ENCODE peak calls at places on chromosomes 3 and 15, in seven cellular contexts. P is natural killer cell, O is A549, S is brain microvascular endothelial cell, M is WTC11, L is coronary artery, N is AG10803. E is an unnamed sample.

GRCh38 chr3:35648347-35648746 is 9.0 kb downstream of the ARPP21 start:
- DNase-seq in P (no peak), O (peak; percentile 10), S (peak; percentile 43), M (no peak), L (no peak), N (no peak), E (no peak)

GRCh38 chr15:48800811-48801460 is 9.9 kb downstream of the CEP152 start:
- DNase-seq in P (no peak), O (peak; percentile 18), S (no peak), M (no peak), L (no peak), N (peak; percentile 50), E (peak; percentile 59)

GRCh38 chr3:65044401-65044800 is 356.6 kb upstream of the ADAMTS9 start:
- DNase-seq in P (no peak), O (no peak), S (no peak), M (no peak), L (no peak), N (no peak), E (no peak)

GRCh38 chr3:143674100-143674968 is 173.9 kb downstream of the SLC9A9 start:
- DNase-seq in P (peak; percentile 55), O (peak; percentile 75), S (peak; percentile 68), M (peak; percentile 66), L (peak; percentile 75), N (peak; percentile 66), E (peak; percentile 85)

GRCh38 chr3:94183551-94183950 is 120.7 kb downstream of the NSUN3 start:
- DNase-seq in P (no peak), O (no peak), S (no peak), M (no peak), L (no peak), N (no peak), E (no peak)

GRCh38 chr3:56424357-56424756 is 43.9 kb downstream of the ERC2 start:
- DNase-seq in P (no peak), O (no peak), S (no peak), M (no peak), L (no peak), N (no peak), E (no peak)

GRCh38 chr15:40344631-40345120 is 3.9 kb upstream of the CCDC9B start:
- DNase-seq in P (peak; percentile 62), O (peak; percentile 55), S (peak; percentile 53), M (peak; percentile 78), L (no peak), N (peak; percentile 70), E (peak; percentile 63)

GRCh38 chr15:70280781-70281180 is 183.1 kb upstream of the TLE3 start:
- DNase-seq in P (no peak), O (no peak), S (no peak), M (no peak), L (peak; percentile 63), N (no peak), E (no peak)

DNA sequence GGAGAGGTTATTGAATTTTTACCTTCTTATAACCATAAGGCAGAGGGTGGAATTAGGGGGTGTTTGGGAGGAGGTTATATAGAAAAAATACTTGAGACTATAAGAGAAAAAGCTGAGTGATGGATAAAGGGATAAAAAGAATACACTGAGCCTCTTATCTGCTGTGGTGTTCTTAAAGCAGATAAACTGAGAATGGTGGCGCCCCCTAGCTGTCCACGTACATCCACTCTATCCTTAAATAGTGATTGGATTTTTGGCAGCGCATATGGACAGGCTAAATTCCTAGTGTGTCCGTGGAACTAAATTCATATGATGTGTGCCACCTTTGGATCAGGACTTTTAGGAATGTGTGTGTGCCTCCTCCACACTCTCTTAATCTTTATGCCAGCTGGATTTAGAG is 121.1 kb downstream of the OXSM start:
- DNase-seq in P (no peak), O (peak; percentile 52), S (peak; percentile 2), M (peak; percentile 69), L (no peak), N (no peak), E (peak; percentile 35)
- TF ChIP-seq CTCF in P (peak; percentile 12), O (no peak), S (peak; percentile 22), M (peak; percentile 69), L (no peak), N (peak; percentile 32), E (peak; percentile 43)

DNA sequence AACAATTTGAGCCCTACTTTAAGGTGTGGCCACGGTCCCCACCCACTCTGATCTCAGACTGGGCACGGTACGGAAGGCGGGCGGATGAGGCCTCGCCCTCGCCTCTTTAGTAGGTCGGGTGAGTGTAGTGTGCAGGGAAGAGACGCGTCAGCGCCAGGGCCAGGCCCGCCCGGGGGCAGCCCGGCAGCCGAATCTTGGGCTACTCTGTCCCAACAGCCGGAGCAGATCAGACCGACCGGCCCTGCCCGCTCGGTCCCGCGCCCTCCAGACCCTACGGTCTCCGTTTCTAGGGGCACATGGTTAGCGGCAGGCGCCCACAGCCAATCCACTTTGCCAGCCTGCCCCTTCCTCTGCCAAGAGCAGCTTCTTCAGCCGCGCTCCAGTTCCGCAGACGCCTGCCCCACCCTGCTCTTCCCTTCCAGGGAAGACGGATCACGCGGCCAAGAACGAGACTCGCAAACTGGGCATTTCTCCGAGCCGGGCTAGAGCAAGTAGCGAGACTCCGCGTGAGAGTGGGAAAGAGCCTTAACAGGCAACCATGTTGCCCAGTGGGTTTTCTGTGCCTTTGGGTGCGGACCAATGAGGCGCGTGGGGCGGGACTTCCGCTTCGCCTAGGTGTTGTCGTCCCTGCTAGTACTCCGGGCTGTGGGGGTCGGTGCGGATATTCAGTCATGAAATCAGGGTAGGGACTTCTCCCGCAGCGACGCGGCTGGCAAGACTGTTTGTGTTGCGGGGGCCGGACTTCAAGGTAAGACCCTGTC is at the start of gene RNF13:
- DNase-seq in P (peak; percentile 93), O (peak; percentile 96), S (peak; percentile 96), M (peak; percentile 89), L (peak; percentile 98), N (peak; percentile 97), E (peak; percentile 94)
- TF ChIP-seq CTCF in P (no peak), O (no peak), S (no peak), M (no peak), L (no peak), N (no peak), E (no peak)

DNA sequence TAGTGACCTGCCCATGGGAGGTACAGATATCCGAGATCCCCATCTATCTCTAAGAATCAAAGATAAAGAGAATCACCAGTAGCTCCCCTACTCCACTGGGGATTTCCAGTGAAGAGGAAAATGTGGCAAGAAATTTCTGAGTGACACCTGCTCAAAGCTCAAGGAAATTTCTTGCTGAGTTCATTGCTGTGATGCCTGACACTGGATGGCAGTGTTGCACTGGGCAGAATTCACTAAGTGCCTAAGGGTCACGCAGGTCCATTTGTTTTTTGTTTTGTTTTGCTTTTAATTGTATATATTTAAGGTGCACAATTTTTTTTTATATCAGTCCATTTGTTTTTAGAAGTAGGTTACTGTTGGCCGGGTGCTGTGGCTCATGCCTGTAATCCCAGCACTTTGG is 109.5 kb upstream of the KCNAB1 start:
- DNase-seq in P (no peak), O (peak; percentile 55), S (no peak), M (peak; percentile 31), L (no peak), N (peak; percentile 1), E (peak; percentile 8)
- TF ChIP-seq CTCF in P (no peak), O (peak; percentile 47), S (peak; percentile 50), M (no peak), L (no peak), N (peak; percentile 39), E (peak; percentile 32)

GRCh38 chr3:27141668-27142067 is 227.5 kb downstream of the NEK10 start:
- DNase-seq in P (no peak), O (peak; percentile 42), S (no peak), M (peak; percentile 15), L (no peak), N (no peak), E (peak; percentile 17)
- TF ChIP-seq CTCF in P (no peak), O (no peak), S (peak; percentile 45), M (no peak), L (no peak), N (peak; percentile 17), E (peak; percentile 34)

GRCh38 chr3:46693897-46694235 is 387 bp upstream of the ALS2CL start:
- DNase-seq in P (peak; percentile 40), O (no peak), S (no peak), M (no peak), L (peak; percentile 81), N (no peak), E (peak; percentile 12)

GRCh38 chr3:46695177-46695961 is 1.9 kb upstream of the ALS2CL start:
- DNase-seq in P (no peak), O (peak; percentile 40), S (no peak), M (peak; percentile 69), L (no peak), N (no peak), E (peak; percentile 25)

GRCh38 chr3:46692566-46692983 is 904 bp downstream of the ALS2CL start:
- DNase-seq in P (no peak), O (peak; percentile 67), S (no peak), M (peak; percentile 47), L (no peak), N (no peak), E (no peak)

GRCh38 chr3:46694520-46694919 is 1.0 kb upstream of the ALS2CL start:
- DNase-seq in P (no peak), O (no peak), S (no peak), M (no peak), L (no peak), N (no peak), E (no peak)

GRCh38 chr3:46693038-46693896 is at the start of gene ALS2CL:
- DNase-seq in P (peak; percentile 43), O (peak; percentile 35), S (no peak), M (peak; percentile 66), L (peak; percentile 89), N (no peak), E (no peak)
- TF ChIP-seq CTCF in P (no peak), O (no peak), S (no peak), M (no peak), L (no peak), N (no peak), E (no peak)

GRCh38 chr3:47848599-47849117 is 45.7 kb downstream of the DHX30 start:
- DNase-seq in P (no peak), O (no peak), S (no peak), M (no peak), L (no peak), N (no peak), E (no peak)

GRCh38 chr3:47850803-47851417 is 48.0 kb downstream of the DHX30 start:
- DNase-seq in P (no peak), O (no peak), S (no peak), M (no peak), L (no peak), N (no peak), E (no peak)

GRCh38 chr3:47851888-47852603 is 49.1 kb downstream of the DHX30 start:
- DNase-seq in P (no peak), O (no peak), S (no peak), M (no peak), L (no peak), N (no peak), E (no peak)

GRCh38 chr3:47849186-47850061 is 46.5 kb downstream of the DHX30 start:
- DNase-seq in P (no peak), O (no peak), S (no peak), M (no peak), L (no peak), N (no peak), E (no peak)

DNA sequence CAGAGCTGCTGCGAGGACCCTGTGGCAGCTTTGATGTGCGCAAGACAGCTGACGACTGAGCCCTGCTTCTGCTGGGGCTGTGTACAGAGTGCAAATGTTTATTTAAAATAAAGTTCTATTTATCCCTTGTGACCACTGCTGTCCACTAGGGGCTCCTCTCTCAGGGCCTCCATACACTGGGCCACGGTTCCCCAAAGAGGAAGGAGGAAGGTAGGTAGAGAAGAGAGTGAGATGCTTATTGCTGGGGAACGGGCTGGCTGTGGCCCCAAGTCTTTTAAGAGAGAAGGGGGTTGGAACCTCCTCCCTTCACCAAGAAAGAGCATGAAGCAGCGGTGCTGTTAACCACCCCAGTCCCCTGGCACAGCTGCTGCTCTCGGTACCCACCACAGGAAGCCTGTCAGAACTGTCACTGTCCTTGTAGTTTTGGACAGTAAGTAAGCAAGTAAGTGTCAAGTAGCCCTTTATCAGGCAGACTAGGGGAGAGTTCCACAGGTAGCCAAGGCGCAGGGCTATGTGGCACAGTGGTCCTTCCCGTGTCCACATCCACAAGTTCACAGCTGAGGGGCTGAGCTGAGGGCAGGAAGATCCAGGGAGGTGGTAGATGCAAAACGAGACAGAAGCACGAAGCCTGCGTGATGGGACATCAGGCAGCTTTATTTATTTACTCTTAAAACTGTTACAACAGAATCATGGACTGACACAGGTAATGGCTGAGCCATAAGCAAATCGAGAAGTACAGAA is 47.3 kb downstream of the DHX30 start:
- DNase-seq in P (no peak), O (peak; percentile 44), S (peak; percentile 26), M (no peak), L (no peak), N (peak; percentile 31), E (peak; percentile 43)
- TF ChIP-seq CTCF in P (no peak), O (peak; percentile 33), S (peak; percentile 70), M (peak; percentile 29), L (no peak), N (peak; percentile 57), E (peak; percentile 47)

E was measured in fibroblast of mammary gland.